ENCODE peak calls at places on chromosomes 16 and 17, in five cellular contexts. One of them, this sample, is unnamed. For H3K27me3, the result is how much of the 10 kb centered on the place peaks cover.

GRCh38 chr16:56108724-56109123 is 82.6 kb upstream of the GNAO1 start:
- DNase-seq in uterus: no peak
- DNase-seq in tibial nerve: no peak
- DNase-seq in prostate gland: no peak
- DNase-seq in fibroblast of lung: no peak
- DNase-seq in this sample: no peak

GRCh38 chr17:77435272-77436057 is 294.7 kb downstream of the SEC14L1 start:
- DNase-seq in uterus: no peak
- DNase-seq in prostate gland: no peak
- DNase-seq in tibial nerve: no peak
- DNase-seq in fibroblast of lung: no peak
- DNase-seq in this sample: no peak

GRCh38 chr16:86509759-86510464 is 415 bp upstream of the FOXF1 start:
- DNase-seq in prostate gland: no peak
- DNase-seq in tibial nerve: no peak
- DNase-seq in uterus: peak
- DNase-seq in fibroblast of lung: peak
- DNase-seq in this sample: peak

GRCh38 chr17:77329741-77330531 is 189.2 kb downstream of the SEC14L1 start:
- DNase-seq in tibial nerve: peak
- DNase-seq in uterus: no peak
- DNase-seq in fibroblast of lung: no peak
- DNase-seq in prostate gland: no peak
- DNase-seq in this sample: no peak

GRCh38 chr17:337866-338265 is 14.7 kb downstream of the RPH3AL start:
- DNase-seq in prostate gland: no peak
- DNase-seq in fibroblast of lung: no peak
- DNase-seq in tibial nerve: no peak
- DNase-seq in uterus: no peak
- DNase-seq in this sample: no peak

GRCh38 chr16:86499889-86500707 is 10.2 kb upstream of the FOXF1 start:
- DNase-seq in fibroblast of lung: no peak
- DNase-seq in uterus: no peak
- DNase-seq in tibial nerve: no peak
- DNase-seq in prostate gland: no peak
- DNase-seq in this sample: no peak

GRCh38 chr17:59342681-59343127 is 11.2 kb downstream of the YPEL2 start:
- DNase-seq in tibial nerve: no peak
- DNase-seq in prostate gland: no peak
- DNase-seq in fibroblast of lung: no peak
- DNase-seq in uterus: no peak
- DNase-seq in this sample: no peak

GRCh38 chr17:80169784-80170500 is at the start of gene CARD14:
- DNase-seq in fibroblast of lung: no peak
- DNase-seq in uterus: no peak
- DNase-seq in prostate gland: peak
- DNase-seq in tibial nerve: no peak
- DNase-seq in this sample: no peak

GRCh38 chr16:85479972-85480726 is 133.0 kb upstream of the GSE1 start:
- DNase-seq in fibroblast of lung: no peak
- DNase-seq in prostate gland: peak
- DNase-seq in tibial nerve: no peak
- DNase-seq in uterus: no peak
- DNase-seq in this sample: no peak

GRCh38 chr17:17269926-17270773 is 10.9 kb downstream of the COPS3 start:
- DNase-seq in uterus: no peak
- DNase-seq in tibial nerve: no peak
- DNase-seq in prostate gland: no peak
- DNase-seq in fibroblast of lung: no peak
- DNase-seq in this sample: no peak

GRCh38 chr16:27426423-27427408 is 24.7 kb downstream of the IL21R start:
- DNase-seq in prostate gland: no peak
- DNase-seq in fibroblast of lung: peak
- DNase-seq in uterus: no peak
- DNase-seq in tibial nerve: no peak
- DNase-seq in this sample: peak

GRCh38 chr16:58684001-58684353 is 593 bp downstream of the SLC38A7 start:
- DNase-seq in tibial nerve: no peak
- DNase-seq in uterus: no peak
- DNase-seq in fibroblast of lung: peak
- DNase-seq in prostate gland: no peak
- DNase-seq in this sample: no peak

GRCh38 chr16:56262148-56262878 is 71.0 kb downstream of the GNAO1 start:
- DNase-seq in prostate gland: no peak
- DNase-seq in fibroblast of lung: no peak
- DNase-seq in uterus: no peak
- DNase-seq in tibial nerve: no peak
- DNase-seq in this sample: no peak

GRCh38 chr17:39196820-39197331 is 593 bp downstream of the CACNB1 start:
- DNase-seq in prostate gland: no peak
- DNase-seq in fibroblast of lung: no peak
- DNase-seq in uterus: no peak
- DNase-seq in tibial nerve: no peak
- DNase-seq in this sample: no peak

GRCh38 chr16:30413116-30413806 is 5.9 kb downstream of the ZNF771 start:
- DNase-seq in fibroblast of lung: no peak
- DNase-seq in uterus: no peak
- DNase-seq in tibial nerve: no peak
- DNase-seq in prostate gland: no peak
- DNase-seq in this sample: no peak

GRCh38 chr17:29080323-29080722 is 37.4 kb downstream of the PIPOX start:
- DNase-seq in uterus: no peak
- DNase-seq in tibial nerve: no peak
- DNase-seq in prostate gland: no peak
- DNase-seq in fibroblast of lung: no peak
- DNase-seq in this sample: no peak

GRCh38 chr16:4160663-4161436 is 44.6 kb upstream of the ADCY9 start:
- DNase-seq in fibroblast of lung: no peak
- DNase-seq in tibial nerve: no peak
- DNase-seq in prostate gland: no peak
- DNase-seq in uterus: no peak
- DNase-seq in this sample: no peak
- TF ChIP-seq CTCF in fibroblast of lung: no peak
- TF ChIP-seq CTCF in tibial nerve: no peak
- TF ChIP-seq CTCF in prostate gland: no peak
- TF ChIP-seq CTCF in uterus: no peak
- TF ChIP-seq CTCF in this sample: no peak

GRCh38 chr16:87541004-87541881 is 48.4 kb upstream of the ZCCHC14 start:
- DNase-seq in tibial nerve: no peak
- DNase-seq in fibroblast of lung: peak
- DNase-seq in prostate gland: no peak
- DNase-seq in uterus: no peak
- DNase-seq in this sample: peak
- H3K27me3 ChIP-seq in tibial nerve: under half
- H3K27me3 ChIP-seq in fibroblast of lung: under half
- H3K27me3 ChIP-seq in prostate gland: under half
- H3K27me3 ChIP-seq in uterus: under half
- H3K27me3 ChIP-seq in this sample: under half

GRCh38 chr16:23535901-23536300 is 21.2 kb downstream of the EARS2 start:
- DNase-seq in prostate gland: no peak
- DNase-seq in uterus: no peak
- DNase-seq in tibial nerve: no peak
- DNase-seq in fibroblast of lung: peak
- DNase-seq in this sample: no peak
- H3K27ac ChIP-seq in prostate gland: no peak
- H3K27ac ChIP-seq in uterus: no peak
- H3K27ac ChIP-seq in tibial nerve: no peak
- H3K27ac ChIP-seq in fibroblast of lung: no peak
- H3K27ac ChIP-seq in this sample: no peak

GRCh38 chr16:57626420-57627170 is 1.8 kb upstream of the ADGRG1 start:
- DNase-seq in prostate gland: no peak
- DNase-seq in tibial nerve: no peak
- DNase-seq in fibroblast of lung: no peak
- DNase-seq in uterus: no peak
- DNase-seq in this sample: no peak

GRCh38 chr16:57629516-57630401 is 1.3 kb downstream of the ADGRG1 start:
- DNase-seq in tibial nerve: no peak
- DNase-seq in prostate gland: no peak
- DNase-seq in fibroblast of lung: no peak
- DNase-seq in uterus: no peak
- DNase-seq in this sample: no peak

GRCh38 chr16:57628782-57629181 is 352 bp downstream of the ADGRG1 start:
- DNase-seq in fibroblast of lung: no peak
- DNase-seq in tibial nerve: no peak
- DNase-seq in uterus: no peak
- DNase-seq in prostate gland: no peak
- DNase-seq in this sample: no peak

GRCh38 chr16:57627184-57627871 is 1.1 kb upstream of the ADGRG1 start:
- DNase-seq in prostate gland: no peak
- DNase-seq in uterus: no peak
- DNase-seq in tibial nerve: no peak
- DNase-seq in fibroblast of lung: peak
- DNase-seq in this sample: no peak

GRCh38 chr16:57628008-57628781 is at the start of gene ADGRG1:
- DNase-seq in fibroblast of lung: peak
- DNase-seq in tibial nerve: peak
- DNase-seq in uterus: peak
- DNase-seq in prostate gland: peak
- DNase-seq in this sample: peak
- TF ChIP-seq CTCF in fibroblast of lung: peak
- TF ChIP-seq CTCF in tibial nerve: peak
- TF ChIP-seq CTCF in uterus: peak
- TF ChIP-seq CTCF in prostate gland: no peak
- TF ChIP-seq CTCF in this sample: no peak

GRCh38 chr16:51057969-51058337 is 93.1 kb downstream of the SALL1 start:
- DNase-seq in fibroblast of lung: no peak
- DNase-seq in uterus: no peak
- DNase-seq in prostate gland: no peak
- DNase-seq in tibial nerve: no peak
- DNase-seq in this sample: no peak

GRCh38 chr16:51061355-51061754 is 89.7 kb downstream of the SALL1 start:
- DNase-seq in fibroblast of lung: no peak
- DNase-seq in tibial nerve: no peak
- DNase-seq in prostate gland: no peak
- DNase-seq in uterus: no peak
- DNase-seq in this sample: no peak

GRCh38 chr16:51053805-51054204 is 97.3 kb downstream of the SALL1 start:
- DNase-seq in prostate gland: no peak
- DNase-seq in tibial nerve: no peak
- DNase-seq in fibroblast of lung: no peak
- DNase-seq in uterus: no peak
- DNase-seq in this sample: no peak

GRCh38 chr16:51056331-51056730 is 94.7 kb downstream of the SALL1 start:
- DNase-seq in tibial nerve: no peak
- DNase-seq in prostate gland: no peak
- DNase-seq in fibroblast of lung: no peak
- DNase-seq in uterus: no peak
- DNase-seq in this sample: no peak

GRCh38 chr16:51057102-51057793 is 93.8 kb downstream of the SALL1 start:
- DNase-seq in uterus: no peak
- DNase-seq in prostate gland: no peak
- DNase-seq in tibial nerve: no peak
- DNase-seq in fibroblast of lung: no peak
- DNase-seq in this sample: no peak
- H3K27me3 ChIP-seq in uterus: under half
- H3K27me3 ChIP-seq in prostate gland: under half
- H3K27me3 ChIP-seq in tibial nerve: under half
- H3K27me3 ChIP-seq in fibroblast of lung: under half
- H3K27me3 ChIP-seq in this sample: under half

DNA sequence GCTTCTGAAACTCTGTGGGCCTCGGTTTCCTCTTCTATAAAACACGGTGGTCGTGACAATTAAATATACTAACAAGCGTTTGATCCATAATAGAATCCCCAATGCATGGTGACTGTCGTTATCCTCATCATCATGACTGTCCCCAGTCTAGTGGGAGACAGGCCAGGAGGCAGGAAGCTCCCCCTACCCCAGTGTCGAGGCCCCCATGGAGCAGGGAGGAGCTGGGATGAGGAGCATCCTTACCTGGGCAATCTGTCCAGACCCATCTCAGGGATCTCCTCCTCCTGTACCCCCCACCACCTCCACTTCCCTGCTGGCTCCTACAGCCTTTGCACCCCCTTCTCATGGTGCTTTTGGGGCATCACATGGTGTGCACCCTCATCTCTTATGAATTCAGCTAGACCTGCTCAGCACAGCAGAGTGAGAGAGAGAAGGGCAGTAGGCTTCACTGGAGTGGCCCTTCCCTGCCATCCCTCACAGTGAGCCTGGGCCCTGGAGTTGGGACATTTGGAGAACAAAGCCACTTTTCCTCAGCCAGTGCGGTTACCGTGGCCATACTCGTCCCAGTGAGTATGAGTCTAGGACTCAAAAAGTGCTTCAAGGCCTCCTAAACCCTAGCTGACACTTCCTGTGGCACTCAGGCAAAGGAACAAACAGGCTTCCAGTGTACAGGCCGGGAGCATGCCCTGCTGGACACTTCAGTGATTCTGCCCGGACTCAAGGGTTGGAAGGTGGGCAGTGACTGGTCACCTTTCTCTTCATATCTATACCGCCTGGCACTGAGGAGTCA is 148.6 kb downstream of the CLEC16A start:
- DNase-seq in prostate gland: no peak
- DNase-seq in fibroblast of lung: no peak
- DNase-seq in tibial nerve: no peak
- DNase-seq in uterus: no peak
- DNase-seq in this sample: no peak
- H3K27ac ChIP-seq in prostate gland: no peak
- H3K27ac ChIP-seq in fibroblast of lung: no peak
- H3K27ac ChIP-seq in tibial nerve: no peak
- H3K27ac ChIP-seq in uterus: no peak
- H3K27ac ChIP-seq in this sample: peak

GRCh38 chr16:5557448-5557847 is 459.9 kb upstream of the EEF2KMT start:
- DNase-seq in fibroblast of lung: no peak
- DNase-seq in uterus: no peak
- DNase-seq in prostate gland: no peak
- DNase-seq in tibial nerve: no peak
- DNase-seq in this sample: no peak
- TF ChIP-seq CTCF in fibroblast of lung: no peak
- TF ChIP-seq CTCF in uterus: no peak
- TF ChIP-seq CTCF in prostate gland: no peak
- TF ChIP-seq CTCF in tibial nerve: no peak
- TF ChIP-seq CTCF in this sample: no peak

GRCh38 chr17:49337900-49338299 is 24.1 kb downstream of the ZNF652 start:
- DNase-seq in tibial nerve: no peak
- DNase-seq in prostate gland: no peak
- DNase-seq in uterus: peak
- DNase-seq in fibroblast of lung: peak
- DNase-seq in this sample: no peak
- H3K27me3 ChIP-seq in tibial nerve: under half
- H3K27me3 ChIP-seq in prostate gland: under half
- H3K27me3 ChIP-seq in uterus: under half
- H3K27me3 ChIP-seq in fibroblast of lung: under half
- H3K27me3 ChIP-seq in this sample: under half

GRCh38 chr16:2465653-2466415 is 5.3 kb upstream of the NTN3 start:
- DNase-seq in prostate gland: no peak
- DNase-seq in fibroblast of lung: no peak
- DNase-seq in uterus: no peak
- DNase-seq in tibial nerve: no peak
- DNase-seq in this sample: no peak

GRCh38 chr16:2467301-2468141 is 3.6 kb upstream of the NTN3 start:
- DNase-seq in uterus: peak
- DNase-seq in fibroblast of lung: peak
- DNase-seq in tibial nerve: peak
- DNase-seq in prostate gland: peak
- DNase-seq in this sample: no peak

GRCh38 chr16:2468142-2468724 is 2.9 kb upstream of the NTN3 start:
- DNase-seq in uterus: no peak
- DNase-seq in tibial nerve: no peak
- DNase-seq in prostate gland: peak
- DNase-seq in fibroblast of lung: no peak
- DNase-seq in this sample: no peak

GRCh38 chr16:2468725-2469398 is 2.2 kb upstream of the NTN3 start:
- DNase-seq in uterus: no peak
- DNase-seq in tibial nerve: no peak
- DNase-seq in prostate gland: no peak
- DNase-seq in fibroblast of lung: no peak
- DNase-seq in this sample: no peak

GRCh38 chr16:2466667-2467300 is 4.3 kb upstream of the NTN3 start:
- DNase-seq in tibial nerve: no peak
- DNase-seq in uterus: no peak
- DNase-seq in prostate gland: no peak
- DNase-seq in fibroblast of lung: no peak
- DNase-seq in this sample: no peak
- H3K27ac ChIP-seq in tibial nerve: no peak
- H3K27ac ChIP-seq in uterus: no peak
- H3K27ac ChIP-seq in prostate gland: no peak
- H3K27ac ChIP-seq in fibroblast of lung: no peak
- H3K27ac ChIP-seq in this sample: no peak

This sample was measured in AG04450.